ENCODE peak calls at places on chromosomes 6 and 20, in six cellular contexts. K is coronary artery, W is cardiac fibroblast, P is nephron progenitor cell, Z is psoas muscle, S is left cardiac atrium. O is an unnamed sample.

GRCh38 chr6:55758156-55758942 is 117.0 kb downstream of the BMP5 start:
- DNase-seq in K (no peak), P (no peak), Z (no peak), W (peak), S (peak), O (peak)

GRCh38 chr6:69789573-69789972 is 7.2 kb downstream of the LMBRD1 start:
- DNase-seq in K (no peak), Z (no peak), P (no peak), S (no peak), W (no peak), O (no peak)

GRCh38 chr6:56475736-56476457 is 166.8 kb downstream of the DST start:
- DNase-seq in P (no peak), K (no peak), S (peak), W (peak), Z (no peak), O (peak)

GRCh38 chr6:170245233-170245992 is 45.5 kb downstream of the DLL1 start:
- DNase-seq in P (peak), W (no peak), K (no peak), Z (no peak), S (peak), O (no peak)

GRCh38 chr6:137176729-137177128 is 3.3 kb upstream of the IL22RA2 start:
- DNase-seq in K (no peak), Z (no peak), P (no peak), W (no peak), S (no peak), O (no peak)

GRCh38 chr6:127162808-127163207 is 44.3 kb downstream of the RSPO3 start:
- DNase-seq in Z (no peak), P (no peak), W (peak), S (no peak), K (no peak), O (peak)

GRCh38 chr20:35558981-35559693 is 17.3 kb downstream of the ERGIC3 start:
- DNase-seq in K (no peak), S (no peak), Z (no peak), W (no peak), P (no peak), O (no peak)

GRCh38 chr20:50226093-50226974 is 35.7 kb downstream of the CEBPB start:
- DNase-seq in Z (peak), S (peak), K (no peak), P (no peak), W (peak), O (peak)

O was measured in choroid plexus epithelial cell.